ENCODE peak calls at places on chromosomes 11 and 22, in five cellular contexts. One of them, this sample, is unnamed.

GRCh38 chr22:36872866-36873498 is 12.2 kb downstream of the NCF4 start:
- DNase-seq in sigmoid colon: no peak
- DNase-seq in upper lobe of left lung: no peak
- DNase-seq in HepG2: no peak
- DNase-seq in K562: no peak
- DNase-seq in this sample: no peak

GRCh38 chr11:132777067-132777975 is 755.0 kb downstream of the OPCML start:
- DNase-seq in HepG2: no peak
- DNase-seq in upper lobe of left lung: no peak
- DNase-seq in sigmoid colon: no peak
- DNase-seq in K562: no peak
- DNase-seq in this sample: no peak

GRCh38 chr11:11584446-11584810 is 37.4 kb downstream of the GALNT18 start:
- DNase-seq in sigmoid colon: no peak
- DNase-seq in upper lobe of left lung: peak; percentile 82
- DNase-seq in K562: no peak
- DNase-seq in HepG2: no peak
- DNase-seq in this sample: no peak

GRCh38 chr11:78961186-78961782 is 386.6 kb upstream of the NARS2 start:
- DNase-seq in sigmoid colon: no peak
- DNase-seq in K562: peak; percentile 21
- DNase-seq in HepG2: no peak
- DNase-seq in upper lobe of left lung: peak; percentile 48
- DNase-seq in this sample: no peak

GRCh38 chr11:824942-825341 is 2.8 kb upstream of the CRACR2B start:
- DNase-seq in sigmoid colon: no peak
- DNase-seq in upper lobe of left lung: no peak
- DNase-seq in K562: no peak
- DNase-seq in HepG2: no peak
- DNase-seq in this sample: no peak

GRCh38 chr11:73343076-73343833 is 32.9 kb upstream of the RELT start:
- DNase-seq in K562: no peak
- DNase-seq in upper lobe of left lung: no peak
- DNase-seq in HepG2: no peak
- DNase-seq in sigmoid colon: no peak
- DNase-seq in this sample: no peak

GRCh38 chr11:74570266-74571061 is 21.9 kb upstream of the POLD3 start:
- DNase-seq in upper lobe of left lung: peak; percentile 40
- DNase-seq in K562: peak; percentile 71
- DNase-seq in sigmoid colon: no peak
- DNase-seq in HepG2: peak; percentile 57
- DNase-seq in this sample: no peak

GRCh38 chr22:44601189-44601588 is 100.8 kb upstream of the PRR5 start:
- DNase-seq in K562: no peak
- DNase-seq in upper lobe of left lung: no peak
- DNase-seq in sigmoid colon: no peak
- DNase-seq in HepG2: no peak
- DNase-seq in this sample: no peak

GRCh38 chr11:29200776-29201574 is 815.9 kb downstream of the KCNA4 start:
- DNase-seq in sigmoid colon: no peak
- DNase-seq in HepG2: no peak
- DNase-seq in K562: no peak
- DNase-seq in upper lobe of left lung: no peak
- DNase-seq in this sample: no peak

GRCh38 chr11:129974237-129974636 is 28.4 kb downstream of the PRDM10 start:
- DNase-seq in upper lobe of left lung: no peak
- DNase-seq in K562: no peak
- DNase-seq in HepG2: no peak
- DNase-seq in sigmoid colon: no peak
- DNase-seq in this sample: no peak

GRCh38 chr11:68033708-68034045 is 3.2 kb downstream of the NDUFS8 start:
- DNase-seq in upper lobe of left lung: peak; percentile 52
- DNase-seq in K562: no peak
- DNase-seq in HepG2: no peak
- DNase-seq in sigmoid colon: no peak
- DNase-seq in this sample: no peak

GRCh38 chr11:115672412-115672811 is 168.2 kb upstream of the CADM1 start:
- DNase-seq in HepG2: no peak
- DNase-seq in upper lobe of left lung: no peak
- DNase-seq in sigmoid colon: no peak
- DNase-seq in K562: no peak
- DNase-seq in this sample: no peak

GRCh38 chr11:13279487-13279834 is 1.9 kb downstream of the BMAL1 start:
- DNase-seq in K562: no peak
- DNase-seq in sigmoid colon: no peak
- DNase-seq in HepG2: no peak
- DNase-seq in upper lobe of left lung: no peak
- DNase-seq in this sample: no peak
- H3K4me3 ChIP-seq in K562: no peak overlapping the region
- H3K4me3 ChIP-seq in sigmoid colon: peak overlapping the region; percentile 79
- H3K4me3 ChIP-seq in HepG2: no peak overlapping the region
- H3K4me3 ChIP-seq in upper lobe of left lung: peak overlapping the region; percentile 99
- H3K4me3 ChIP-seq in this sample: no peak overlapping the region

GRCh38 chr11:63802637-63803414 is 10.4 kb upstream of the SPINDOC start:
- DNase-seq in upper lobe of left lung: no peak
- DNase-seq in K562: peak; percentile 72
- DNase-seq in HepG2: no peak
- DNase-seq in sigmoid colon: no peak
- DNase-seq in this sample: peak; percentile 29
- TF ChIP-seq POLR2AphosphoS5 in upper lobe of left lung: no peak
- TF ChIP-seq POLR2AphosphoS5 in K562: no peak
- TF ChIP-seq POLR2AphosphoS5 in HepG2: no peak
- TF ChIP-seq POLR2AphosphoS5 in sigmoid colon: no peak
- TF ChIP-seq POLR2AphosphoS5 in this sample: no peak

DNA sequence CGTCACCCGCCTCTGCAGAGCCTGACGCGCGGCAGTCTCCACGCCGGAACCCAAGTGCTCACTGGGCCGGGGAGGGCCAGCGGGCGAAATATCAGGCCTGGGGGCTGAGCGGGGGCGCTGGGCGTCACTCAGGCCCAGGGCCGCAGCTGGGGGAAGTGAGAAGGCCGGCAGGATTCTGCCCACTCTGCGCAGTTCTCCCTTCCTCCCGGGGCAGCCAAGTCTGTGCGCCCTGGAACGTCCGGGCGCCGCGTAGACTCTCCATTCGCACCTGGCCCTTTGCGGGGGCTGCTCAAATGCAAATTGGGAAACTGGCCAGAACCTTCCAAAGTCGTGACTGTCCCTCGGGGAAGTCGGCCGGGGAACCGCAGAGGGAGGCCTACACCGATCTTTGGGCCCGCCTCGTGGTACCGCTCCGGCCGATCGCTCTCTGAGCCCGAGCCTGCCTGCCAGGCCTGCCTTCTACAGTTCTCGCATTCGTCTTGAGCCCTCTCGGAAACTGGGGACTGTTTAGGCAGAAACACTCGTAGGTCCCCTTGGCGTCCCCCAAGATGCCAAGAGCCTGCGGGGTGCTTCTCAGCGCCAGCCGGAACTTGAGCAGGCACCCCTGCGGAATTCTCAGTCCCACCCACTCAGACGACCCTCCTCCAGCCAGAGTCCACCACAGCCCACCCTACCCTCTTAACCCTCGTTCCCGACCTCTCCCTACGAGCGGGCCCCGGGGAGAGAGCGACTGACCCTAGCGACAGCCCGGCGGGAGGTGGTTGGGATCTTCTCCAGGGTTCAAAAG is 2.1 kb upstream of the SLC6A5 start:
- DNase-seq in sigmoid colon: no peak
- DNase-seq in HepG2: no peak
- DNase-seq in K562: no peak
- DNase-seq in upper lobe of left lung: no peak
- DNase-seq in this sample: no peak
- H3K4me3 ChIP-seq in sigmoid colon: peak overlapping the region; percentile 6
- H3K4me3 ChIP-seq in HepG2: no peak overlapping the region
- H3K4me3 ChIP-seq in K562: no peak overlapping the region
- H3K4me3 ChIP-seq in upper lobe of left lung: no peak overlapping the region
- H3K4me3 ChIP-seq in this sample: no peak overlapping the region

GRCh38 chr11:35525501-35526175 is at the start of gene PAMR1:
- DNase-seq in sigmoid colon: peak; percentile 89
- DNase-seq in upper lobe of left lung: peak; percentile 43
- DNase-seq in K562: no peak
- DNase-seq in HepG2: no peak
- DNase-seq in this sample: peak; percentile 71
- TF ChIP-seq POLR2AphosphoS5 in sigmoid colon: peak; percentile 37
- TF ChIP-seq POLR2AphosphoS5 in upper lobe of left lung: no peak
- TF ChIP-seq POLR2AphosphoS5 in K562: no peak
- TF ChIP-seq POLR2AphosphoS5 in HepG2: no peak
- TF ChIP-seq POLR2AphosphoS5 in this sample: peak; percentile 34